ENCODE peak calls at places on chromosomes 6 and 20, in eight cellular contexts. E, S, B, X, O, D, N and K are unnamed samples.

GRCh38 chr6:142478117-142478516 is 176.3 kb downstream of the ADGRG6 start:
- DNase-seq in D (peak; percentile 32), O (peak; percentile 69), B (peak; percentile 41), N (no peak), S (no peak), X (peak; percentile 40), E (no peak), K (peak; percentile 33)

GRCh38 chr6:42402184-42402583 is 49.5 kb downstream of the TRERF1 start:
- DNase-seq in E (no peak), N (no peak), X (peak; percentile 46), S (no peak), D (peak; percentile 48), O (peak; percentile 48), B (peak; percentile 58), K (peak; percentile 38)

GRCh38 chr20:10448270-10449156 is 13.4 kb downstream of the SLX4IP start:
- DNase-seq in B (peak; percentile 48), S (no peak), D (no peak), E (no peak), O (peak; percentile 54), X (no peak), N (no peak), K (peak; percentile 33)

GRCh38 chr20:21357851-21358250 is 39.5 kb downstream of the NKX2-4 start:
- DNase-seq in D (no peak), O (no peak), E (no peak), S (no peak), X (no peak), N (no peak), B (peak; percentile 12), K (peak; percentile 67)

GRCh38 chr20:46118481-46119020 is 437 bp downstream of the CD40 start:
- DNase-seq in B (no peak), S (peak; percentile 71), O (peak; percentile 8), X (no peak), D (no peak), E (no peak), N (peak; percentile 46), K (no peak)

GRCh38 chr6:34616230-34616591 is 60.1 kb upstream of the SPDEF start:
- DNase-seq in E (no peak), N (no peak), X (no peak), B (no peak), D (no peak), O (no peak), S (no peak), K (no peak)

GRCh38 chr6:33172307-33173227 is 19.7 kb downstream of the COL11A2 start:
- DNase-seq in X (peak; percentile 47), D (peak; percentile 12), S (peak; percentile 61), B (peak; percentile 49), O (peak; percentile 31), E (peak; percentile 69), N (no peak), K (peak; percentile 41)

GRCh38 chr20:53126185-53126584 is 154.0 kb downstream of the TSHZ2 start:
- DNase-seq in E (no peak), X (no peak), B (no peak), D (no peak), S (no peak), N (no peak), O (peak; percentile 26), K (no peak)

GRCh38 chr6:41404221-41404866 is 68.9 kb downstream of the NCR2 start:
- DNase-seq in B (no peak), O (no peak), N (no peak), S (no peak), X (no peak), D (no peak), E (no peak), K (no peak)

GRCh38 chr6:134529921-134530320 is 212.0 kb upstream of the SGK1 start:
- DNase-seq in X (peak; percentile 28), O (peak; percentile 68), E (peak; percentile 28), N (no peak), S (no peak), B (peak; percentile 48), D (peak; percentile 45), K (peak; percentile 54)

GRCh38 chr6:44472250-44472945 is 84.9 kb downstream of the CDC5L start:
- DNase-seq in S (no peak), O (no peak), E (no peak), D (no peak), B (no peak), X (no peak), N (no peak), K (no peak)

GRCh38 chr6:166624275-166624674 is 2.8 kb downstream of the RPS6KA2 start:
- DNase-seq in E (no peak), B (peak; percentile 69), X (no peak), O (peak; percentile 97), D (peak; percentile 78), N (peak; percentile 30), S (no peak), K (peak; percentile 95)

GRCh38 chr6:146103416-146104072 is 74.7 kb downstream of the GRM1 start:
- DNase-seq in E (no peak), O (no peak), S (no peak), D (no peak), B (no peak), N (no peak), X (no peak), K (no peak)

GRCh38 chr20:38840053-38840893 is 34.8 kb downstream of the PPP1R16B start:
- DNase-seq in S (no peak), E (no peak), N (no peak), D (no peak), O (peak; percentile 7), B (no peak), X (no peak), K (peak; percentile 65)

GRCh38 chr20:19451591-19452295 is 239.3 kb downstream of the SLC24A3 start:
- DNase-seq in S (no peak), E (no peak), O (no peak), D (no peak), N (no peak), B (no peak), X (no peak), K (no peak)

GRCh38 chr20:44426879-44427785 is 48.5 kb upstream of the TTPAL start:
- DNase-seq in N (no peak), E (no peak), B (no peak), S (no peak), D (no peak), O (no peak), X (no peak), K (no peak)

GRCh38 chr6:4936681-4937041 is 67.2 kb downstream of the RPP40 start:
- DNase-seq in N (no peak), D (peak; percentile 61), O (peak; percentile 73), E (peak; percentile 34), B (peak; percentile 80), S (no peak), X (peak; percentile 58), K (peak; percentile 78)

DNA sequence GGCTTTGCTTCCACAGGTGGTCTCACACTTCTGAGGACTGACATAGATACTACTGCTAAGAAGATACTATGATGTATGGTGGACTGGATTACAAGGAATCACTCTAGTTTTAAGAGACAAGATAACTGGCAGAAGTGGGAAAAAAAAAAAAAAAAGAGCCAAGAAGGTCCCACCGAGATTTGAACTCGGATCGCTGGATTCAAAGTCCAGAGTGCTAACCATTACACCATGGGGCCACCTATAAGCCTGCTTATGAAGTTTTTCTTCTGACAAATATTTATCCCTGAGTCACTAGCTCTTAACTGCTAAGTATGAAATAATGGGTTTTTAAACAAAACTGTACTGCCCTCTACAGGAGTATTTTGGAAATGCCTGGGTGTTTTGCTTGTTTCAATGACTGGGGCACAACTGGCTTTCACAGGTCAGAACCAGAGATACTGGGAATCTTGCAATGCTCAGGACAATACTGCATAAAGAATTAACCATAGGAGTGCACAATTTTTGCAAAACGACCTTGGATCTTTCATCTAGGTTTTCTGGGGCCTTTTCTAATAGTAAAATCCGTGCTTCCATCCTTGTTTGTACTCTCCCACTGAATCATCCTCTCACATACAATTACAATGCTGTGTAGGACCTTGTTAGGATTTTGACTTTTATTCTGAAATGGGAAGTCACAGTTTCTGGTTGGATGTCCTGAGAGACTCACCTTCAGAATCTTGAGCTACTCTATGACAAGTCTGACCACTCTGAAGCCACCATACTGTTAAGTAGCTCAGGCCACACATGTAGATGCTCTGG is 116.3 kb downstream of the OR2B2 start:
- DNase-seq in O (peak; percentile 93), S (no peak), D (peak; percentile 95), E (peak; percentile 36), X (peak; percentile 99), B (peak; percentile 89), N (no peak), K (peak; percentile 95)
- H3K4me3 ChIP-seq in O (no peak overlapping the region), S (no peak overlapping the region), D (no peak overlapping the region), E (no peak overlapping the region), X (peak overlapping the region; percentile 16), B (no peak overlapping the region), N (no peak overlapping the region), K (no peak overlapping the region)

DNA sequence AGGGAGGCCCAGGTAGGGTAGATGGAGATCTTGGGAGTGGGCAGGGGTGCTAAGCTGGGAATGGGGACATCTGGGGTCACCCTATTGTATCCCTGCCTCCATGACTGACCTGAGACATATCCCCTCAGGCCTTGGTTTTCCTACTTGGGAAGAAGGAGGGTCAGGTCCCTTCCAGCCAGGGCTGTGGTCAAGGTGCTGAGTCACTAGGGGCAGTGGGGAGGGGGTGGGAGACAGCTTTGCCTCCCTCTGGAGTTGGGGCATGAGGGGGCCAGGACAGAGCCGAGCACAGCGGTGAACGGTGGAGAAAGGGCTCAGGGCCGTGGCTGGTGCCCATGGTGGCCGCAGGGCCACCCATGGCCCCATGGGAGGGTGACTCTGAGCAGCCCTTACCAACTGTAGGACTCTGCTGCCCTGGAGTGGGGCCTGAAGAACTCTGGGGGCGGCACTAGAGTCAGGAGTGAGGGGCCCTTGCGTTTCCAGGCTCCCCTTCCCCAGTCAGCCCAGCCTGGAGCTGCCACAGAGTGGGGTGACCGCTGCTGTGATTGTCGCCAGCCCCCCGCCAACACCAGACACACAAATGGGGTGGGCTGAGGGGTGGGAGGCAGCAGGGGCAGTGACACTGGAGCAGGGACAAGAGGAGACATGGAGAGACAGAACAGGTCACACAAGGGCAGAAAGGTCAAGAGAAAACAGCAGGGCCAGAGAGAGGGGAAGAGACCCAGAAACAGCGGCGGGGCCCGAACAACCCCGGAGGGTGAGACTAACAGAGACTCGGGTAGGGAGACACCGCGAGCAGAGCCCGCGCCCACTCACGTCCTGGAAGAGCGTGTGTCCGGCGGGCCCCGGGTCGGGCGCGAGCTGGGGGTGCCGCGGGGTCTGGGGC is 576 bp downstream of the NECAB3 start:
- DNase-seq in O (peak; percentile 47), S (no peak), E (peak; percentile 64), X (peak; percentile 31), N (peak; percentile 58), B (peak; percentile 40), D (no peak), K (no peak)
- TF ChIP-seq CTCF in O (no peak), S (no peak), E (no peak), X (no peak), N (no peak), B (no peak), D (no peak), K (no peak)

GRCh38 chr20:47354388-47354709 is 2.1 kb downstream of the ZMYND8 start:
- DNase-seq in B (no peak), S (no peak), E (no peak), N (no peak), O (no peak), X (no peak), D (no peak), K (no peak)
- H3K4me3 ChIP-seq in B (no peak overlapping the region), S (peak overlapping the region; percentile 37), E (peak overlapping the region; percentile 10), N (peak overlapping the region; percentile 1), O (peak overlapping the region; percentile 55), X (peak overlapping the region; percentile 48), D (peak overlapping the region; percentile 19), K (peak overlapping the region; percentile 63)

DNA sequence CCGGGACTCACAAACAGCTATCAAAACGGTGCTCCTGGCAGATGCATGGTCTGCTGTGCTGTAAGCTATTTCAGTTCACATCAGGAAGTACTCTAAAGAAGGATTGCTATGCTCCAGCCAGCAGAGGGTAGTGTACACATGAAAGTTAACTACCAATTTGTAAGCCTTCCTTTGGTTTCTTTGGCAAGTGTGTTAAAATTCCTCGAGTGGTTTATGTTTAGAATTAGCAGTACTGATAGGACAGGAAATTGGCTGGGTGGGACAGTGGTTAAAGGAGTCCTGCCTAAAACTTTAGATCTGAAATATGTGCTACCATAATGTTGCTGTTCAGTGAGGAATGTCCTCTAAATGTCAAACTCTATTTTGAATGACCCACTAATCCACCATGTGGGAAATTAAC is 47.4 kb downstream of the TRMT11 start:
- DNase-seq in E (peak; percentile 29), B (peak; percentile 91), O (peak; percentile 92), S (no peak), D (peak; percentile 92), N (peak; percentile 8), X (peak; percentile 56), K (peak; percentile 93)
- TF ChIP-seq CTCF in E (peak; percentile 67), B (peak; percentile 81), O (peak; percentile 83), S (peak; percentile 61), D (peak; percentile 79), N (no peak), X (peak; percentile 69), K (peak; percentile 89)